ENCODE peak calls at places on chromosome 17, in six cellular contexts. L is HAP-1; X is NCI-H1092; A is foreskin fibroblast; D is activated CD8-positive, alpha-beta memory T cell treated with anti-CD3 and anti-CD28 coated beads, Interleukin-2, amount 50 U/mL, for 48 hours; N is EL. K is an unnamed sample.

GRCh38 chr17:39679521-39680192 is 8.2 kb downstream of the PGAP3 start:
- DNase-seq in L (no peak), X (no peak), A (no peak), D (peak; percentile 74), N (no peak), K (no peak)

GRCh38 chr17:45320931-45321461 is 4.2 kb upstream of the MAP3K14 start:
- DNase-seq in L (no peak), X (no peak), A (peak; percentile 93), D (no peak), N (peak; percentile 99), K (peak; percentile 97)

GRCh38 chr17:29214215-29215146 is 32.2 kb upstream of the CRYBA1 start:
- DNase-seq in L (no peak), X (no peak), A (no peak), D (no peak), N (no peak), K (no peak)

GRCh38 chr17:302300-302698 is 50.3 kb downstream of the RPH3AL start:
- DNase-seq in L (no peak), X (no peak), A (no peak), D (no peak), N (no peak), K (no peak)

GRCh38 chr17:15038656-15039055 is 226.5 kb downstream of the PMP22 start:
- DNase-seq in L (no peak), X (no peak), A (peak; percentile 50), D (no peak), N (peak; percentile 64), K (peak; percentile 34)

GRCh38 chr17:15119928-15120327 is 145.2 kb downstream of the PMP22 start:
- DNase-seq in L (no peak), X (no peak), A (peak; percentile 62), D (no peak), N (no peak), K (no peak)

GRCh38 chr17:47172698-47173565 is 16.2 kb downstream of the CDC27 start:
- DNase-seq in L (no peak), X (no peak), A (no peak), D (no peak), N (no peak), K (no peak)

GRCh38 chr17:73261952-73262675 is 434 bp upstream of the CPSF4L start:
- DNase-seq in L (peak; percentile 73), X (no peak), A (no peak), D (no peak), N (no peak), K (no peak)

GRCh38 chr17:27551701-27552466 is 79.1 kb upstream of the LGALS9 start:
- DNase-seq in L (no peak), X (no peak), A (no peak), D (no peak), N (peak; percentile 72), K (peak; percentile 85)

GRCh38 chr17:78935419-78936323 is 10.5 kb upstream of the TIMP2 start:
- DNase-seq in L (no peak), X (no peak), A (peak; percentile 98), D (no peak), N (peak; percentile 99), K (peak; percentile 99)

GRCh38 chr17:61208301-61209098 is 191.1 kb upstream of the TBX2 start:
- DNase-seq in L (no peak), X (peak; percentile 36), A (no peak), D (no peak), N (peak; percentile 14), K (no peak)

GRCh38 chr17:44539664-44540063 is 17.6 kb upstream of the FZD2 start:
- DNase-seq in L (no peak), X (no peak), A (no peak), D (no peak), N (no peak), K (no peak)

GRCh38 chr17:83193336-83194188 is 114.2 kb downstream of the METRNL start:
- DNase-seq in L (no peak), X (no peak), A (no peak), D (peak; percentile 66), N (no peak), K (peak; percentile 39)

GRCh38 chr17:78655251-78655940 is 78.2 kb upstream of the DNAH17 start:
- DNase-seq in L (no peak), X (no peak), A (no peak), D (no peak), N (no peak), K (no peak)

GRCh38 chr17:49576906-49577650 is 1.4 kb downstream of the NXPH3 start:
- DNase-seq in L (no peak), X (no peak), A (no peak), D (no peak), N (no peak), K (no peak)

GRCh38 chr17:76414334-76415295 is 30.2 kb downstream of the SPHK1 start:
- DNase-seq in L (no peak), X (peak; percentile 86), A (peak; percentile 62), D (no peak), N (peak; percentile 45), K (no peak)

GRCh38 chr17:20270336-20270735 is 197.0 kb downstream of the LGALS9B start:
- DNase-seq in L (no peak), X (no peak), A (no peak), D (no peak), N (no peak), K (no peak)

GRCh38 chr17:19629449-19629848 is 19.1 kb upstream of the ALDH3A2 start:
- DNase-seq in L (no peak), X (no peak), A (no peak), D (no peak), N (no peak), K (no peak)

GRCh38 chr17:34118564-34118963 is 136.5 kb upstream of the CCL2 start:
- DNase-seq in L (no peak), X (no peak), A (no peak), D (no peak), N (no peak), K (no peak)

GRCh38 chr17:56009795-56010715 is 143.2 kb upstream of the ANKFN1 start:
- DNase-seq in L (no peak), X (no peak), A (no peak), D (no peak), N (no peak), K (peak; percentile 4)

GRCh38 chr17:5581655-5582054 is 2.7 kb downstream of the NLRP1 start:
- DNase-seq in L (no peak), X (no peak), A (no peak), D (no peak), N (no peak), K (no peak)

GRCh38 chr17:27445971-27446370 is 10.3 kb upstream of the KSR1 start:
- DNase-seq in L (no peak), X (no peak), A (no peak), D (no peak), N (no peak), K (no peak)

GRCh38 chr17:82400830-82401229 is 17.3 kb upstream of the HEXD start:
- DNase-seq in L (no peak), X (no peak), A (no peak), D (peak; percentile 80), N (no peak), K (no peak)